ENCODE peak calls at places on chromosomes 6 and 20, in seven cellular contexts. O is right lobe of liver, F is lower leg skin, L is tibial artery, D is DND-41, W is Caco-2, P is AG09309. I is an unnamed sample.
A peak's percentile ranks its signal among the peaks of the same experiment; 100 is the strongest.

GRCh38 chr6:170178561-170179477 is 112.1 kb downstream of the DLL1 start:
- DNase-seq in O (peak; percentile 82), F (peak; percentile 85), L (peak; percentile 45), D (no peak), W (no peak), P (peak; percentile 5), I (no peak)

GRCh38 chr20:51634877-51635276 is 92.4 kb upstream of the NFATC2 start:
- DNase-seq in O (no peak), F (no peak), L (no peak), D (no peak), W (no peak), P (no peak), I (no peak)

GRCh38 chr20:63128956-63129355 is 87.0 kb downstream of the YTHDF1 start:
- DNase-seq in O (peak; percentile 6), F (no peak), L (no peak), D (no peak), W (peak; percentile 30), P (no peak), I (no peak)

GRCh38 chr6:31765910-31766794 is 3.7 kb downstream of the SAPCD1 start:
- DNase-seq in O (no peak), F (no peak), L (no peak), D (no peak), W (no peak), P (no peak), I (no peak)

GRCh38 chr6:154297711-154298110 is 58.9 kb downstream of the IPCEF1 start:
- DNase-seq in O (no peak), F (no peak), L (no peak), D (no peak), W (peak; percentile 45), P (no peak), I (no peak)

GRCh38 chr20:59748555-59749292 is 144.4 kb downstream of the PHACTR3 start:
- DNase-seq in O (no peak), F (no peak), L (peak; percentile 35), D (no peak), W (no peak), P (peak; percentile 80), I (no peak)

GRCh38 chr20:37395921-37396519 is 50.1 kb downstream of the SRC start:
- DNase-seq in O (no peak), F (no peak), L (no peak), D (no peak), W (peak; percentile 59), P (no peak), I (no peak)

GRCh38 chr6:73704260-73704659 is 8.3 kb downstream of the CD109 start:
- DNase-seq in O (no peak), F (peak; percentile 64), L (no peak), D (no peak), W (peak; percentile 56), P (peak; percentile 95), I (peak; percentile 98)

GRCh38 chr6:30646450-30647038 is 389 bp upstream of the C6orf136 start:
- DNase-seq in O (peak; percentile 35), F (peak; percentile 89), L (peak; percentile 87), D (no peak), W (peak; percentile 46), P (peak; percentile 54), I (no peak)

GRCh38 chr6:147214248-147215227 is 10.3 kb downstream of the STXBP5 start:
- DNase-seq in O (no peak), F (no peak), L (no peak), D (no peak), W (no peak), P (no peak), I (no peak)

GRCh38 chr6:37160922-37161778 is 8.8 kb upstream of the PIM1 start:
- DNase-seq in O (no peak), F (no peak), L (no peak), D (no peak), W (no peak), P (peak; percentile 80), I (peak; percentile 66)

GRCh38 chr6:124590001-124590400 is 372.2 kb upstream of the RNF217 start:
- DNase-seq in O (no peak), F (no peak), L (no peak), D (no peak), W (no peak), P (no peak), I (no peak)

GRCh38 chr6:14770040-14770439 is 475.8 kb upstream of the JARID2 start:
- DNase-seq in O (no peak), F (no peak), L (no peak), D (peak; percentile 49), W (no peak), P (no peak), I (no peak)

GRCh38 chr20:62900692-62901584 is 25.4 kb downstream of the DIDO1 start:
- DNase-seq in O (no peak), F (no peak), L (no peak), D (no peak), W (peak; percentile 78), P (no peak), I (no peak)

GRCh38 chr6:41648070-41648585 is 9.9 kb downstream of the MDFI start:
- DNase-seq in O (no peak), F (no peak), L (no peak), D (no peak), W (peak; percentile 24), P (no peak), I (no peak)

GRCh38 chr20:41408131-41408789 is 41.6 kb upstream of the EMILIN3 start:
- DNase-seq in O (no peak), F (no peak), L (no peak), D (no peak), W (no peak), P (no peak), I (no peak)

GRCh38 chr20:62644802-62645496 is 2.6 kb downstream of the SLCO4A1 start:
- DNase-seq in O (no peak), F (no peak), L (no peak), D (no peak), W (no peak), P (no peak), I (no peak)

GRCh38 chr20:61915101-61915500 is 150.6 kb downstream of the TAF4 start:
- DNase-seq in O (no peak), F (no peak), L (no peak), D (no peak), W (no peak), P (no peak), I (no peak)

GRCh38 chr20:61699184-61700066 is 366.3 kb downstream of the TAF4 start:
- DNase-seq in O (no peak), F (no peak), L (no peak), D (no peak), W (no peak), P (no peak), I (no peak)

GRCh38 chr6:169864148-169865030 is 113.0 kb downstream of the ERMARD start:
- DNase-seq in O (no peak), F (no peak), L (peak; percentile 11), D (peak; percentile 19), W (no peak), P (no peak), I (no peak)

GRCh38 chr20:38432292-38432691 is 2.8 kb downstream of the SNHG17 start:
- DNase-seq in O (no peak), F (no peak), L (no peak), D (no peak), W (no peak), P (no peak), I (no peak)
- H3K4me3 ChIP-seq in O (no peak overlapping the region), F (no peak overlapping the region), L (no peak overlapping the region), D (no peak overlapping the region), W (no peak overlapping the region), P (no peak overlapping the region), I (no peak overlapping the region)

GRCh38 chr20:19893356-19893755 is 123.8 kb upstream of the NAA20 start:
- DNase-seq in O (no peak), F (no peak), L (no peak), D (no peak), W (no peak), P (no peak), I (no peak)

GRCh38 chr20:19887566-19888268 is 129.4 kb upstream of the NAA20 start:
- DNase-seq in O (no peak), F (no peak), L (no peak), D (no peak), W (no peak), P (no peak), I (no peak)

GRCh38 chr20:19889011-19889953 is 127.9 kb upstream of the NAA20 start:
- DNase-seq in O (peak; percentile 49), F (peak; percentile 33), L (peak; percentile 51), D (no peak), W (no peak), P (peak; percentile 63), I (peak; percentile 39)

GRCh38 chr20:19888269-19888669 is 128.9 kb upstream of the NAA20 start:
- DNase-seq in O (no peak), F (no peak), L (peak; percentile 33), D (no peak), W (no peak), P (no peak), I (no peak)

GRCh38 chr20:19890358-19891117 is 126.6 kb upstream of the NAA20 start:
- DNase-seq in O (no peak), F (no peak), L (no peak), D (no peak), W (no peak), P (no peak), I (no peak)
- H3K4me3 ChIP-seq in O (no peak overlapping the region), F (no peak overlapping the region), L (peak overlapping the region; percentile 50), D (no peak overlapping the region), W (no peak overlapping the region), P (no peak overlapping the region), I (no peak overlapping the region)

DNA sequence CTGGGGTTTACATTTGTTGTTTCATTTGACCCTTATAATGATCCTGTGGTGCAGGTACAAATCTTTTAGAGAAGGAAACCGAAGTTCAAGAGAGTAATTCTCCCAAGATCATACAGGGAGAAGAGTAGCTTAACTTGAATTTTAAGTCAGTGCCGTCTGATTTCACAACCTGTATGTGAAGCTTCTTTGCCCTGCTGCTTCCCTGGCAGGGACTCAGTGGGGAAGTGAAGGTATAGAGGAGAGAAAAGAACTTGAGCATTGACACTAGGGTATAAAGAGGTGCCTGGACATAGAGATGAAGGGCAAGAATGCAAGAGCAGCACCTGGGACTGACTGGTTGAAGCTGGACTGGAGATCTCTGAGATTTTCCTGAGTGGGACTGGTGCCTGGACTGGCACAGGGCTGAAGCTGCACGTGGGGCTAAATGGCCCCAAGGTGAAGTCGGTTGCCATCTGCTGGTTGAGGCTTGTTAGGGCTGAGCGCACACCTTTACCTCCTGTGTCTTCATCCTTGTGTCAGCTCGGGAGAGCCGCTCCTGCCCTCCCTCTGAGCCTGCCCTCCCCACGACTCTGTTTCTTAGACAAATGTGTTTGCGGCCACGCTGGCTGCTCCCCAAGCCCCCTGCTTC is 41.8 kb downstream of the FARS2 start:
- DNase-seq in O (peak; percentile 65), F (peak; percentile 34), L (no peak), D (no peak), W (peak; percentile 46), P (no peak), I (no peak)
- H3K4me3 ChIP-seq in O (no peak overlapping the region), F (no peak overlapping the region), L (no peak overlapping the region), D (no peak overlapping the region), W (no peak overlapping the region), P (no peak overlapping the region), I (no peak overlapping the region)

DNA sequence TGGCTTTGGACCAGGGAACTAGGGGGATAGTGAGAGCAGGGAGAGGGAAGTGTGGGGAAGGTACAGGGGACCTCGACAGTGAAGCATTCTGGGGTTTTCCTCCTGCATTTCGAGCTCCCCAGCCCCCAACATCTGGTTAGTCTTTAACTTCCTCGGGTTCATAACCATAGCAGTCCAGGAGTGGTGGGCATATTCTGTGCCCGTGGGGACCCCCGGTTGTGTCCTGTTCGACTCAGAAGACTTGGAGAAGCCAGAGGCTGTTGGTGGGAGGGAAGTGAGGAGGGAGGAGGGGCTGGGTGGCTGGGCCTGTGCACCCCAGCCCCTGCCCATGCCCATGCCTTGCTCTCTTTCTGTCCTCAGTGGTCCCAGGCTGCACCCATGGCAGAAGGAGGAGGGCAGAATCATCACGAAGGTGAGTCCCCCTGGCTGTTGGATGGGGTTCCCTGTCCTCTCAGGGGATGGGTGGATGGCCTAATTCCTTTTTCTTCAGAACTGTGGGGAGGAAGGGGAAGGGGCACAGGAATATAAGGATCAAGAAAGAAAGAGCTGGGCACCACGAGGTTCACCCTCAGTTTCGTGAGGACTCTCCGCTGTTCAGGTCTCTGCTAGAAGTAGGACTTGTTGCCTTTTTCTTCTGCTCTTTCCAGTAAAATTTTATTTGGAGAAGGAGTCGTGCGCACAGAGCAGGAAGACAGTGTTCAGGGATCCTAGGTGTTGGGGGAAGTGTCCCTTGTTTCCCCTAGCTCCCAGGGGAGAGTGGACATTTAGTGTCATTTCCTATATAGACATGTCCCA is 4.2 kb downstream of the VEGFA start:
- DNase-seq in O (no peak), F (no peak), L (no peak), D (no peak), W (no peak), P (no peak), I (no peak)
- H3K4me3 ChIP-seq in O (peak overlapping the region; percentile 98), F (no peak overlapping the region), L (peak overlapping the region; percentile 13), D (no peak overlapping the region), W (peak overlapping the region; percentile 95), P (peak overlapping the region; percentile 90), I (peak overlapping the region; percentile 65)

I was measured in skeletal muscle cell.